ENCODE peak calls at places on chromosomes 13 and 19, in five cellular contexts. Z is HFFc6; Q is glutamatergic neuron; F is CD8-positive, alpha-beta T cell; P is lower lobe of right lung. B is an unnamed sample.

GRCh38 chr19:7831452-7831851 is 1.4 kb downstream of the EVI5L start:
- DNase-seq in Z (no peak), Q (peak), F (no peak), P (no peak), B (peak)

GRCh38 chr13:112686364-112686763 is 3.5 kb upstream of the ATP11A start:
- DNase-seq in Z (no peak), Q (no peak), F (no peak), P (no peak), B (no peak)

GRCh38 chr19:51751655-51752054 is at the start of gene FPR1:
- DNase-seq in Z (no peak), Q (no peak), F (no peak), P (no peak), B (no peak)

GRCh38 chr19:8391274-8392016 is 1.3 kb downstream of the RAB11B start:
- DNase-seq in Z (no peak), Q (no peak), F (no peak), P (peak), B (no peak)

GRCh38 chr13:106651442-106651841 is 83.5 kb upstream of the ARGLU1 start:
- DNase-seq in Z (no peak), Q (no peak), F (no peak), P (no peak), B (no peak)

GRCh38 chr13:29497137-29497654 is 98.3 kb downstream of the SLC7A1 start:
- DNase-seq in Z (no peak), Q (peak), F (no peak), P (no peak), B (no peak)

GRCh38 chr13:40127476-40127875 is 472.0 kb downstream of the COG6 start:
- DNase-seq in Z (no peak), Q (no peak), F (no peak), P (no peak), B (no peak)

GRCh38 chr19:18457478-18458331 is 19.8 kb upstream of the ISYNA1 start:
- DNase-seq in Z (no peak), Q (no peak), F (no peak), P (no peak), B (no peak)

GRCh38 chr19:57642396-57643046 is 9.6 kb downstream of the ZNF211 start:
- DNase-seq in Z (no peak), Q (no peak), F (no peak), P (no peak), B (no peak)

GRCh38 chr13:72508392-72508791 is 219.0 kb downstream of the MZT1 start:
- DNase-seq in Z (no peak), Q (no peak), F (no peak), P (no peak), B (no peak)

DNA sequence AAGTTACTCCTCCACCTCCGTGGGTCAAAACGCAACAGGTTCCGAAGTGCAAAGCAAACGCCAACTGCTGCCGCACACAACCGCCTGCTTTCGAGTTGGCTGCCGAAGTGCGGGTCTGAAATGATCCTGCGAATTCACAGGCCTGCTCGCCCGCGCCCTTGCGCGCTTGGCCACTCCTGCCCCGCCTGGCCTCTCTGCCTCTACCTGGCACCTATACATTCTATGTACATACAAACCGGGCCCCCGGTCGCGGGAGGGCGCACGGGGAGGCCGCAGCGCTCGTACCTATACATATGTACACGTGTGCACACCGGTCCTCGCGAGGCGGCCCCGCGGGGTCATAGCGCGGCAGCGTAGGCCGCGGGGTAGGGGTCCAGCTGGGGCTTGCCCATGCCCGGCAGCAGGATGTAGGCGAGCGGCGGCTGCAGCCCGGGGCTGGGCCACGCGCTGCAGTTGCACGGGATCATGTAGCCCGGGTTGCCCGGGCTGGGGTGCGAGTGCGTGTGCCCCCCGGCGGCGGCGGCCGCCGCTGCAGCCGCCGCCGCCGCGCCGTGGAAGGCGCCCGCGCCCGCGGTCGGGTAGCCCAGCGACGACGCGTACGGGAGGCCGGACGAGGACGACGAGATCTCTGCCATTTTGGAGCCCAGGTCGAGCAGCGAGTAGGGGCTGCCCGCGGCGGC is 1.3 kb downstream of the SOX21 start:
- DNase-seq in Z (no peak), Q (peak), F (no peak), P (no peak), B (peak)
- TF ChIP-seq CTCF in Z (peak), Q (peak), F (no peak), P (no peak), B (peak)

GRCh38 chr19:49862411-49863253 is 4.7 kb downstream of the PNKP start:
- DNase-seq in Z (no peak), Q (peak), F (no peak), P (peak), B (peak)
- TF ChIP-seq CTCF in Z (peak), Q (peak), F (no peak), P (no peak), B (peak)

DNA sequence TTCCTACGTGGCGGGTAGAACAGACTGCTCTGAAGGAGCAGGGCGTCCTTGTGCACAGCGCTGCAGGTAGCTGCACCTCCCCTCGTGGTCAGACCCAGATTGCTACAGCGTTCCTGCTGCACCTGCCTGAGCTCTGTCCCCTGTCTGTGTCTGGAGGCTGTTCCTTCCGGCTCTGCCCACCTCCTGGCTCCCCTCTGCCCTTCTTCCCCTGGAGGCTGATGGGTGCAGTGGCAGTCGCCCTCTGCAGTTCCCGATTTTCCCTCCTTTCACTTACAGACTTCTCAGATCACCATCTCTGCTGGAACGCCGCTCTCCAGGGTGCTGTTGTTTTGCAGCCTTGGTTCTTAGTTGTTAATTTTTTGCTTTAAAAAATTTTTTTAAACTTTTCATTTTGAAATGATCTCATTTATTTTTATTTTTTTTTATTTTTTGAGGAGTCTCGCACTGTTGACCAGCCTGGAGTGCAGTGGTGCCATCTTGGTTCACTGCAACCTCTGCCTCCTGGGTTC is 53.6 kb downstream of the SMARCA4 start:
- DNase-seq in Z (no peak), Q (no peak), F (no peak), P (no peak), B (peak)
- TF ChIP-seq CTCF in Z (peak), Q (no peak), F (no peak), P (no peak), B (peak)

GRCh38 chr19:17292301-17293074 is 10.7 kb downstream of the ABHD8 start:
- DNase-seq in Z (peak), Q (peak), F (peak), P (peak), B (peak)
- TF ChIP-seq CTCF in Z (peak), Q (peak), F (peak), P (peak), B (peak)

GRCh38 chr19:20558011-20558410 is 7.6 kb downstream of the ZNF737 start:
- DNase-seq in Z (no peak), Q (peak), F (no peak), P (no peak), B (peak)
- TF ChIP-seq CTCF in Z (peak), Q (peak), F (no peak), P (peak), B (peak)

GRCh38 chr19:4206818-4207484 is 22.4 kb upstream of the EBI3 start:
- DNase-seq in Z (peak), Q (no peak), F (no peak), P (no peak), B (peak)

GRCh38 chr19:4213116-4213515 is 16.2 kb upstream of the EBI3 start:
- DNase-seq in Z (no peak), Q (no peak), F (no peak), P (no peak), B (no peak)

GRCh38 chr19:4210166-4210731 is 19.1 kb upstream of the EBI3 start:
- DNase-seq in Z (no peak), Q (no peak), F (no peak), P (no peak), B (no peak)

GRCh38 chr19:4208385-4209094 is 20.8 kb upstream of the EBI3 start:
- DNase-seq in Z (peak), Q (no peak), F (no peak), P (no peak), B (peak)
- TF ChIP-seq CTCF in Z (peak), Q (no peak), F (no peak), P (no peak), B (peak)

B was measured in GM23338.